ENCODE peak calls at places on chromosomes 7 and 10, in six cellular contexts. N is HCT116, Y is uterus, J is choroid plexus epithelial cell, U is A549, D is mammary epithelial cell. K is an unnamed sample.

GRCh38 chr7:105202561-105203130 is 186.1 kb downstream of the SRPK2 start:
- DNase-seq in Y (no peak), J (no peak), U (no peak), D (no peak), N (no peak), K (no peak)

GRCh38 chr10:17673517-17674051 is 29.6 kb downstream of the STAM start:
- DNase-seq in D (peak; percentile 86), J (peak; percentile 98), Y (no peak), U (peak; percentile 66), N (peak; percentile 73), K (peak; percentile 90)

GRCh38 chr10:63698815-63699205 is 177.6 kb downstream of the REEP3 start:
- DNase-seq in J (no peak), N (no peak), Y (no peak), U (no peak), D (no peak), K (peak; percentile 73)

GRCh38 chr7:112176241-112176640 is 30.0 kb downstream of the DOCK4 start:
- DNase-seq in D (no peak), J (no peak), Y (no peak), U (no peak), N (no peak), K (no peak)

GRCh38 chr7:134940711-134941110 is 45.6 kb upstream of the AGBL3 start:
- DNase-seq in Y (no peak), J (no peak), N (no peak), U (no peak), D (peak; percentile 27), K (no peak)

GRCh38 chr7:20033621-20034200 is 183.5 kb downstream of the MACC1 start:
- DNase-seq in J (peak; percentile 29), N (no peak), U (no peak), Y (peak; percentile 20), D (peak; percentile 34), K (peak; percentile 99)

GRCh38 chr10:73773152-73773879 is 8.5 kb upstream of the CHCHD1 start:
- DNase-seq in Y (no peak), N (no peak), U (no peak), D (no peak), J (peak; percentile 12), K (no peak)

GRCh38 chr7:45670227-45670626 is 96.1 kb downstream of the ADCY1 start:
- DNase-seq in D (no peak), Y (no peak), N (no peak), J (no peak), U (no peak), K (no peak)

GRCh38 chr10:3853547-3853989 is 68.6 kb upstream of the KLF6 start:
- DNase-seq in J (peak; percentile 78), Y (peak; percentile 49), U (no peak), D (no peak), N (no peak), K (peak; percentile 35)

GRCh38 chr10:48252354-48252650 is 22.2 kb downstream of the FRMPD2 start:
- DNase-seq in D (no peak), J (no peak), N (no peak), U (no peak), Y (no peak), K (no peak)

GRCh38 chr10:19049577-19049976 is 976 bp downstream of the MALRD1 start:
- DNase-seq in Y (no peak), N (no peak), D (no peak), U (no peak), J (no peak), K (no peak)

GRCh38 chr10:16505168-16505567 is 16.5 kb downstream of the C1QL3 start:
- DNase-seq in N (no peak), U (no peak), J (peak; percentile 54), D (no peak), Y (no peak), K (no peak)

GRCh38 chr10:67785098-67785497 is 52.9 kb downstream of the DNAJC12 start:
- DNase-seq in Y (no peak), D (no peak), N (no peak), J (no peak), U (no peak), K (no peak)

GRCh38 chr7:610531-611280 is 91.1 kb upstream of the PDGFA start:
- DNase-seq in J (peak; percentile 83), D (no peak), N (no peak), U (no peak), Y (peak; percentile 46), K (no peak)

GRCh38 chr10:77619964-77620703 is 17.5 kb downstream of the KCNMA1 start:
- DNase-seq in U (no peak), J (no peak), N (no peak), D (no peak), Y (no peak), K (no peak)

DNA sequence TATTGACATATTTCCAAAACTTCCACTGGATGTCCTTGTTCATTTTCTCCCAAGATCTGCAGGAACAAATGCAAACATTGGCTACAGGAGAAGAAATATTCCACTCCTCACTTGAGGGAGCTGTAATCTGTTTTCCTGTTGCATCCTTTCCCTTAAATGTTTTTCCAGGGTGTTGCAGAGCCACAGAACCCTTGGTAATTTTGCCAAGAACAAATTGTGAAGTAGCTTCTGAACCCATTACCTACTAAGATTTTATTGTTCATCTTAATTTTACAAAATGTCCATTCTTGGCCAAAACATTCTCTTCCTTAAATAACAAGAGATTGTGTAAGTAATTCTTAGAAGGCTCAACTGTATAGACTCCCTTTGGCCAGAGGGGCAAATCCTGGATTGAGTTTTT is 177.0 kb downstream of the GNAT3 start:
- DNase-seq in J (no peak), Y (no peak), U (no peak), N (no peak), D (no peak), K (no peak)
- TF ChIP-seq CTCF in J (no peak), Y (no peak), U (no peak), N (no peak), D (no peak), K (no peak)

DNA sequence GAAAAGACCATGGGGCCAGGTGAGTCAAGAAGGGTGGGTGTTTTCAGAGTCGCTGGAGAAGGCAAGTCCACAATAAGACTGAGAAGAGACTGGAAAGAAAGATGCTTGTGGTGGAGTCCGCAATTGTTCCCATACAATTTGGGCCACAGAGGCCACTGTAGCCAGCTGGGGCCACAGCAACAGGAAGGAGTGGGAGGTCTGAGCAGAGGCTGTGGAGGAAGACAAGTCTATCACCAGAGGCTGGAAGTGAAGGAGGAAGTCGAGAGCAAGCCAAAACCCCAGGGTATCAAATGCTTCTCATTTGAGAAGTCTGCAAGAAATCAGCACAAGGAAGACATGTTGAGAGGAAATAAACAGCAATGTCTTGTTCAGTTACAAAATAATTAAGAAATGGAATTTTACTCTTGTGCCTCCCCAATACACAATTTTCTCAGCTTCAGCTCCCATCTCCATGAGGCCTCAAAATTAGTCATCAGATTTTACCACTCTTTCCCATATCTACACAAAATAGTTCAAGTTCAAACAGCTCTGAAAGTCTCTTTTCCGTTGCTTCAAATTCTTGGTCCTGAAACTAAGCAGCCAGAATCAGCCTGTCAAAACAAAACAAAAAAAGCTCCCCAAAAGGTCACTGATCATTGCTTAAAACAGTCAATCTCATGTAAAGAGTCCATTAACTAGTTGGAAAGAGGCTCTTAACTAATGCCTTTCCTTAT is 31.6 kb downstream of the SLC16A12 start:
- DNase-seq in U (no peak), Y (no peak), J (peak; percentile 85), N (no peak), D (peak; percentile 8), K (no peak)
- TF ChIP-seq CTCF in U (no peak), Y (no peak), J (no peak), N (no peak), D (no peak), K (no peak)

GRCh38 chr7:129401968-129402860 is 32.0 kb upstream of the STRIP2 start:
- DNase-seq in D (no peak), J (peak; percentile 9), Y (no peak), U (peak; percentile 12), N (no peak), K (no peak)
- TF ChIP-seq CTCF in D (peak; percentile 25), J (peak; percentile 13), Y (no peak), U (peak; percentile 38), N (peak; percentile 47), K (no peak)

DNA sequence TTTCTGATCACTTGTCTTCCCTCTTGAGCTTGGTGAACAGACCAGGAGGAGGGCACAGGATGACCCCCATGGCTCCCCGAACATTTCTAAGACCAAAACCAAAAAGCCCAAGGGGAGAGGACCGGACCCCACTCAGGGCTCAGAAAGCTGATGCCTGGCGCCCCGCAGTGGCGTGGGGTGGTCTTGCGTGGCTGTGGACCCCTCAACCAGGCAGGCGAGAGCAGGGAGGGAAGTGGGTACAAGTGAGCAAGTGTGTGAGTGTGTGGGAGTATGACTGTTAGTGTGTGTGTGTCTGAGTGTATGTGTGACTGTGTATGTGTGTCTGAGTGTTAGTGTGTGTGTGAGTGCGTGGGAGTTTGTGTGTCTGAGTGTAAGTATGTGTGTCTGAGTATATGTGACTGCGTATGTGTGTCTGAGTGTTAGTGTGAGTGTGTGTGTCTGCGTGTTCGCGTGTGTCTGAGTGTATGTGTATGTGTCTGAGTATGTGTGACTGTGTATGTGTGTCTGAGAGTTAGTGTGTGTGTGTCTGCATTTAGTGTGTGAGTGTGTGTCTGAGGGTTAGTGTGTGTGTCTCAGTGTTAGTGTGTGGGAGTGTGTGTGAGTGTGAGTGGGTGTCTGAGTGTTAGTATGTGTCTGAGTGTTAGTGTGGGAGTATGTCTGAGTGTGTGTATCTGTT is 34.0 kb upstream of the INSIG1 start:
- DNase-seq in N (no peak), U (no peak), Y (no peak), J (no peak), D (no peak), K (no peak)
- TF ChIP-seq CTCF in N (peak; percentile 13), U (no peak), Y (no peak), J (peak; percentile 17), D (no peak), K (no peak)

DNA sequence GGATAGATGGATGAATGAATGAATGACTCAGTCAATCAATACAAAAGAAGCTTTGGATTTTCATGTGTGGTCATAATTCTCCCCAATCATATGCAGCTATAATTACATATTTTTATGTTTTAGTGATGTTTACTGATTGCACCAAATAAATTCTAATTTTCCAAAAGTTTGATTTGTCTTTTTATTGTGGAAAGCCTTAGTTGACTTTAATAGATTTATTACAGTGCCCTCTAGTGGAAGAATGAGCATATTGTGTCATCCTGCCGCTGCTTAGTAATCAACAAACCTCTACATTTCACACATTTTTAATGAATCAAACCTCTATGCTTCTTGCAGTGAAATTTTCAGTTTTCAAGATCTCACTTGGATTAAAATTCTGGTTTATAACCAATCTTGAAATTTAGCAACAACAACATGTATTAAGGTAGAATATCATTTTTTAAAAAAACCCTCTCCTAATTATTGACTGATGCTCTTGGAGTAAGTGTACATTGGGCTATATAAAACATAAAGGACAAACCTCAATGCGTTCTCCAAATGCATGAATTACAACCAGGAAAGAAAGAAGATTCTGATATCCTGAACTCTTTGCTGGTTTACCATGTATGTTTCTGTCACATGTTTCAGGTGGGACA is 55.6 kb upstream of the PNLIP start:
- DNase-seq in U (peak; percentile 15), J (peak; percentile 47), D (no peak), Y (no peak), N (peak; percentile 28), K (peak; percentile 30)
- TF ChIP-seq CTCF in U (peak; percentile 65), J (peak; percentile 61), D (peak; percentile 56), Y (peak; percentile 32), N (peak; percentile 61), K (peak; percentile 66)

GRCh38 chr10:70619271-70620019 is 16.9 kb upstream of the PRF1 start:
- DNase-seq in N (peak; percentile 64), J (peak; percentile 58), U (peak; percentile 45), D (peak; percentile 44), Y (no peak), K (peak; percentile 48)
- TF ChIP-seq CTCF in N (peak; percentile 63), J (peak; percentile 54), U (peak; percentile 38), D (peak; percentile 50), Y (no peak), K (peak; percentile 52)

GRCh38 chr10:43078986-43079273 is 2.1 kb downstream of the RET start:
- DNase-seq in N (no peak), U (peak; percentile 57), J (peak; percentile 39), D (no peak), Y (no peak), K (peak; percentile 4)
- TF ChIP-seq CTCF in N (peak; percentile 57), U (peak; percentile 47), J (peak; percentile 74), D (peak; percentile 65), Y (no peak), K (peak; percentile 41)

K was measured in AG10803.